ENCODE peak calls at places on chromosomes 16 and 17, in four cellular contexts. I is heart right ventricle, V is cardiac muscle cell, Y is Peyer's patch. M is an unnamed sample.

GRCh38 chr16:78926723-78927200 is 673.8 kb downstream of the MAF start:
- DNase-seq in I (no peak), V (no peak), Y (no peak), M (no peak)

GRCh38 chr17:37079735-37080134 is 131.0 kb downstream of the AATF start:
- DNase-seq in I (no peak), V (no peak), Y (no peak), M (no peak)

GRCh38 chr17:9825751-9826150 is at the start of gene GLP2R:
- DNase-seq in I (no peak), V (no peak), Y (no peak), M (no peak)

GRCh38 chr16:53054670-53055485 is at the start of gene CHD9:
- DNase-seq in I (peak; percentile 88), V (peak; percentile 94), Y (peak; percentile 80), M (peak; percentile 89)

GRCh38 chr16:85900031-85900792 is 1.2 kb downstream of the IRF8 start:
- DNase-seq in I (no peak), V (no peak), Y (no peak), M (peak; percentile 95)

GRCh38 chr16:67825119-67825518 is 17.0 kb upstream of the THAP11 start:
- DNase-seq in I (no peak), V (no peak), Y (no peak), M (no peak)

GRCh38 chr16:3113765-3114479 is 1.5 kb downstream of the ZNF205 start:
- DNase-seq in I (no peak), V (no peak), Y (no peak), M (no peak)

GRCh38 chr16:704552-705380 is 835 bp downstream of the FBXL16 start:
- DNase-seq in I (no peak), V (peak; percentile 46), Y (no peak), M (no peak)

GRCh38 chr17:12744298-12744697 is 45.0 kb upstream of the ARHGAP44 start:
- DNase-seq in I (peak; percentile 43), V (no peak), Y (no peak), M (peak; percentile 39)

GRCh38 chr17:43367588-43368242 is 31.1 kb upstream of the ARL4D start:
- DNase-seq in I (no peak), V (peak; percentile 72), Y (no peak), M (no peak)

GRCh38 chr16:72480926-72481325 is 309.0 kb upstream of the PMFBP1 start:
- DNase-seq in I (no peak), V (no peak), Y (no peak), M (no peak)

GRCh38 chr16:3076577-3076976 is 11.1 kb downstream of the IL32 start:
- DNase-seq in I (no peak), V (no peak), Y (peak; percentile 47), M (no peak)

GRCh38 chr16:5228369-5228768 is 130.8 kb upstream of the EEF2KMT start:
- DNase-seq in I (no peak), V (peak; percentile 52), Y (no peak), M (no peak)

GRCh38 chr16:30748634-30749445 is 615 bp downstream of the PHKG2 start:
- DNase-seq in I (peak; percentile 51), V (peak; percentile 47), Y (peak; percentile 25), M (peak; percentile 33)

GRCh38 chr16:60413969-60414368 is 1622.3 kb downstream of the CDH8 start:
- DNase-seq in I (no peak), V (peak; percentile 36), Y (no peak), M (no peak)

GRCh38 chr17:72111374-72111773 is 9.4 kb upstream of the SOX9 start:
- DNase-seq in I (no peak), V (no peak), Y (no peak), M (no peak)

GRCh38 chr17:64706224-64707076 is 44.3 kb upstream of the SMURF2 start:
- DNase-seq in I (no peak), V (no peak), Y (no peak), M (peak; percentile 96)

GRCh38 chr17:60523822-60524221 is 2.2 kb downstream of the APPBP2 start:
- DNase-seq in I (no peak), V (no peak), Y (no peak), M (no peak)

GRCh38 chr16:24906199-24906808 is 60.5 kb downstream of the SLC5A11 start:
- DNase-seq in I (no peak), V (no peak), Y (no peak), M (peak; percentile 12)

GRCh38 chr16:89602273-89602951 is 11.0 kb upstream of the DPEP1 start:
- DNase-seq in I (no peak), V (peak; percentile 44), Y (peak; percentile 34), M (no peak)

GRCh38 chr16:78278047-78278446 is 178.6 kb downstream of the WWOX start:
- DNase-seq in I (no peak), V (no peak), Y (no peak), M (no peak)

GRCh38 chr16:89188064-89188441 is 12.3 kb downstream of the SLC22A31 start:
- DNase-seq in I (no peak), V (no peak), Y (no peak), M (no peak)

GRCh38 chr17:45222273-45222993 is 748 bp downstream of the FMNL1 start:
- DNase-seq in I (no peak), V (no peak), Y (peak; percentile 74), M (no peak)

GRCh38 chr17:82619211-82619610 is 29.0 kb downstream of the WDR45B start:
- DNase-seq in I (no peak), V (no peak), Y (no peak), M (no peak)

GRCh38 chr17:3796110-3796821 is 4.7 kb downstream of the ITGAE start:
- DNase-seq in I (no peak), V (no peak), Y (peak; percentile 85), M (peak; percentile 74)

GRCh38 chr17:42904110-42904469 is 3.5 kb downstream of the G6PC1 start:
- DNase-seq in I (no peak), V (no peak), Y (no peak), M (peak; percentile 63)

GRCh38 chr17:43758086-43758485 is 505 bp downstream of the SOST start:
- DNase-seq in I (no peak), V (no peak), Y (no peak), M (no peak)

GRCh38 chr16:49158029-49158642 is 123.5 kb downstream of the CBLN1 start:
- DNase-seq in I (no peak), V (peak; percentile 88), Y (no peak), M (peak; percentile 12)

GRCh38 chr16:17270683-17271109 is 200.1 kb downstream of the XYLT1 start:
- DNase-seq in I (no peak), V (no peak), Y (no peak), M (peak; percentile 68)

GRCh38 chr16:50887500-50887899 is 145.6 kb downstream of the CYLD start:
- DNase-seq in I (no peak), V (no peak), Y (no peak), M (no peak)

GRCh38 chr17:9021985-9022552 is 759 bp downstream of the NTN1 start:
- DNase-seq in I (peak; percentile 48), V (peak; percentile 71), Y (no peak), M (no peak)

GRCh38 chr17:58680038-58680369 is 11.8 kb downstream of the TEX14 start:
- DNase-seq in I (no peak), V (no peak), Y (no peak), M (no peak)

GRCh38 chr17:42819939-42820535 is 4.0 kb downstream of the BECN1 start:
- DNase-seq in I (peak; percentile 40), V (peak; percentile 75), Y (peak; percentile 46), M (peak; percentile 66)

GRCh38 chr17:80316927-80317705 is 56.5 kb downstream of the RNF213 start:
- DNase-seq in I (peak; percentile 64), V (no peak), Y (no peak), M (no peak)

GRCh38 chr16:65634291-65634690 is 512.4 kb upstream of the CDH11 start:
- DNase-seq in I (no peak), V (no peak), Y (no peak), M (no peak)

DNA sequence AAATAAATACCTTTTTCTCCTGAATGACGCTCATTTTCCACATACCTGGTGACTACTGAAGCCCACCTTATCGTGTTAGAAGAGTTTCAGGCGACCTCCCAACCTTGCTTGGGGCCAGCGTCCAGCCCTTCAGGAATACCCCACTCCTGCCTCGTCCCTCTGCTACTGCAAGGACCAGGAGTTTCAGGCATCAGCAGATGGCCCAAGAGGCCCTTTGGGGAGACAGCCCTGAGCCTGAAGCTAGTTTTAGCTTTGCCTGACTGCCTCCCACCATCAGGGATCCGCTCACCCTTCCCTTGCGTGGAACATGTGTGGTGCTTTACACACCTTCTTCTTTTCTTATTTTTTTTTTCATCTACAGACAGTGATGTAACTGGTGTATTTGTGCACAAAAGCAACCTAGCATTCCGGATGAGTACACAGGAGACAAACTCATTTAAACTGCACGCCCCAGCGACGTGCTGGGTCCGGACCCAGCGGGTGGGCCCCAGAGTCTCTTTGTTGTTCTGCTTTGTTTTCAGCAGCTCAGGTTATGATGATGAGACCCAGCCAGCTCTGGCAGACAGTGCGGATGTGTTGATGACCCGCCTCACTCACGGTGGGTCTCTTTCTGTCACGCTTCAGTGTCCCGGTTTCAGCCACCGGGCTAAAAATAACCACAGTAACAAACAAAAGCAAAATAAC is 242.4 kb downstream of the C16orf95 start:
- DNase-seq in I (no peak), V (no peak), Y (peak; percentile 32), M (no peak)
- H3K27me3 ChIP-seq in I (peaks cover 8% of the 10 kb centered on the region), V (no peaks in the 10 kb centered on the region), Y (no peaks in the 10 kb centered on the region), M (peaks cover 4% of the 10 kb centered on the region)

DNA sequence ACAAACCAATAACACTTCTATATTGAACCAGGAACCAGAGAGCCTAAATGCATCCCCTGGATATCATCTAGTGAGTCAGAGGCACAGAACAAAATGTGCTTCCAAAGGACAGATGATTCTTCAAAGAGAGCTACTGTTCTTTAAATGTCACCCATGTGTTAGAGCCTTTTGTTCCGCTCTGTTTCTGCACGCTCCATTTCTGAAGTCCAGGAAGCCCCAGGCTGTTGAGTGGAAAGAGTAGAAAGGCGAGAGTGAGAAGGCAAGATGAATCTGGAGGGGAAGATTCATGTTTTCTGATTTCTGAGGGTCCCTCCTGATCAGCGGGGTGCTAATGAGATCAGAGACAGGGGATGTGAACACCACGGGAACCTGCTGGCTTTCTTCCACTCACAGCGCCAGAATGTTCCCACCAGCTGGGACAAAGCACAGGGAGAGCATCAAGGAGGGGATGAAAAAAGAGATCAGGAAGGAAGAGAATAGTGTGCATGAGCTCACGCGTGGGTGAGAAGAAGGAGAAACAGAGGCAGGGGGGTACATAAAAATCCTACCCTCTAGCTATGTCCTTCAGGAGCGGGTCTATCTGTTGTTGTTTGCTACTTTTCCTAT is 559.9 kb upstream of the HSBP1 start:
- DNase-seq in I (no peak), V (no peak), Y (no peak), M (no peak)
- H3K27me3 ChIP-seq in I (no peaks in the 10 kb centered on the region), V (no peaks in the 10 kb centered on the region), Y (no peaks in the 10 kb centered on the region), M (no peaks in the 10 kb centered on the region)

DNA sequence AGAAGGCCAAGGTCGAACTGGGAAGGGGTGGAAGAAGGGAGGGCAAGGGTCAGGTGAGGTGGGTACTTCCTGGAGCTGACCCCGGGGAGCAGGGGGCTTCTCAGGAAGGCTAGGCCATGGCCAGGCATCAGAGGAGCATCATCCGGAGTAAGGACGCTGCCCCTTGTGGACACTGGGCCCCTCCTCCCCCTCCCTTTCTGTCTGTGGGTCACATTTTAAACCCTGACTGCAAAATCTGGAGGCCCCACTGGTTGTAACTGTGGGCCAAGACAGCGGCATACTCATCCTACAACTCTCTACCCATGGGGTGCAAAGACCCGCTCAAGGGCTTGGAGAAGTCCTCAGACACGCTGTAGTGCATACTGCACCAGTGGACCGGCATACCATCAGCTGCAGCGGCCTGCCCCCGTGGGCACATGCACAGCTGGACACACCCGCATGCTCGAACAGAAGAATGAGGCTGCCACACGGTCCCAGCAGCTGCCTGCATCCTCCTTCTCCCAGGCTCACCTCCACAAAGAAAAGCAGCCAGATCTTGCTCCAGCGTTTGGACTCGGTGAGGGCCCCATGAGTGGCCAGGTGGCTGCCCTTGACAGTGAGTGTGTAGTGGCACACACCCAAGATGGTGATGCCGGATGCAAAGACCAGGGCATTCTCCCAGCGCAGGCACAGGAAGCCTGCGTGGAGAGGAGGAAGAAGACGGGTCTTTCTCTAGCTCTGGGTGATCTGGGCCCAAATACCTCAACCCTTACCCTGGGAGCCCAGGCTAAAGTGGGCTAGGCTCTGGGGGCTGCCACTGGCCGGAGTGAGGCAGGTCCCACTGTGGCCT is 1.2 kb downstream of the FADS6 start:
- DNase-seq in I (no peak), V (no peak), Y (no peak), M (peak; percentile 48)
- H3K27me3 ChIP-seq in I (peaks cover 46% of the 10 kb centered on the region), V (peaks cover 37% of the 10 kb centered on the region), Y (no peaks in the 10 kb centered on the region), M (peaks cover 26% of the 10 kb centered on the region)

GRCh38 chr16:58451945-58452401 is 48.0 kb upstream of the NDRG4 start:
- DNase-seq in I (no peak), V (no peak), Y (no peak), M (no peak)
- H3K27me3 ChIP-seq in I (no peaks in the 10 kb centered on the region), V (no peaks in the 10 kb centered on the region), Y (no peaks in the 10 kb centered on the region), M (no peaks in the 10 kb centered on the region)